ENCODE peak calls at places on chromosome 6, in five cellular contexts. V is tibial artery, D is WTC11, O is pancreas, M is heart left ventricle. H is an unnamed sample.

GRCh38 chr6:140253096-140253495 is 878.6 kb upstream of the CITED2 start:
- DNase-seq in V (no peak), D (no peak), O (no peak), M (no peak), H (no peak)

GRCh38 chr6:75300206-75300605 is 15.6 kb upstream of the TMEM30A start:
- DNase-seq in V (no peak), D (no peak), O (no peak), M (no peak), H (no peak)

GRCh38 chr6:26598267-26598666 is 1.5 kb downstream of the ABT1 start:
- DNase-seq in V (no peak), D (no peak), O (no peak), M (no peak), H (no peak)

GRCh38 chr6:119497988-119498727 is 148.6 kb upstream of the MAN1A1 start:
- DNase-seq in V (no peak), D (no peak), O (no peak), M (no peak), H (no peak)

GRCh38 chr6:28446818-28447511 is 3.7 kb upstream of the ZSCAN23 start:
- DNase-seq in V (no peak), D (peak), O (no peak), M (no peak), H (peak)

GRCh38 chr6:144055121-144055931 is 40.0 kb downstream of the SF3B5 start:
- DNase-seq in V (no peak), D (no peak), O (no peak), M (no peak), H (no peak)

GRCh38 chr6:136365781-136366354 is 76.2 kb upstream of the BCLAF1 start:
- DNase-seq in V (peak), D (no peak), O (no peak), M (peak), H (no peak)

GRCh38 chr6:129785081-129785755 is 75.2 kb upstream of the ARHGAP18 start:
- DNase-seq in V (no peak), D (no peak), O (no peak), M (no peak), H (no peak)

GRCh38 chr6:3789018-3789895 is 37.7 kb upstream of the PXDC1 start:
- DNase-seq in V (no peak), D (no peak), O (no peak), M (no peak), H (no peak)

GRCh38 chr6:72175936-72176335 is 289.6 kb downstream of the RIMS1 start:
- DNase-seq in V (no peak), D (no peak), O (no peak), M (no peak), H (no peak)

GRCh38 chr6:56685102-56685733 is 42.5 kb upstream of the DST start:
- DNase-seq in V (no peak), D (no peak), O (no peak), M (no peak), H (no peak)

GRCh38 chr6:21738180-21739094 is 144.9 kb downstream of the SOX4 start:
- DNase-seq in V (no peak), D (no peak), O (no peak), M (no peak), H (no peak)

GRCh38 chr6:142926494-142927273 is 18.3 kb downstream of the HIVEP2 start:
- DNase-seq in V (peak), D (peak), O (peak), M (peak), H (no peak)

GRCh38 chr6:16527691-16528090 is 233.6 kb downstream of the ATXN1 start:
- DNase-seq in V (no peak), D (no peak), O (no peak), M (no peak), H (no peak)

GRCh38 chr6:10403385-10404106 is 11.3 kb downstream of the TFAP2A start:
- DNase-seq in V (no peak), D (no peak), O (no peak), M (no peak), H (no peak)

GRCh38 chr6:147506704-147507114 is 1.8 kb upstream of the SAMD5 start:
- DNase-seq in V (peak), D (peak), O (peak), M (peak), H (peak)

GRCh38 chr6:106918128-106918527 is 56.4 kb downstream of the CD24 start:
- DNase-seq in V (no peak), D (no peak), O (no peak), M (no peak), H (no peak)

DNA sequence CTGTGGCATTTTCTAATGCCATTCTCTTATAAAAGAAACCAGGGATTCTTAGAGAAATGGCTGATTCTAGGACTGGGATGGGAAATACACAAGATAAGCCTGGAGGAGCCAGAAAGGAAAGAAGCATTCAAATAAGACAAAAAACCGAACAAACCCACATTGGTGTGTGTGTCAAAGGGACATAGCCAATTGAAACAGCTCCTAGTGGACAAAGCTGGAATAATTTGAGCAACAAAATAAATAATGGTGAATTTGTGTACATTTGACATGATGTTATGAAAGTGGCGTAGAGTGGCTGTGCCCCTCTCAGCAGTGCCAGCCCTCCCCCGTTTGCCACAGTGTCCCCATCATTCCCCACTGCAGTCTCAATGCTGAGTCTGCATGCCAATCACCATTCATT is 55.5 kb downstream of the B3GAT2 start:
- DNase-seq in V (no peak), D (no peak), O (no peak), M (no peak), H (no peak)
- TF ChIP-seq CTCF in V (no peak), D (no peak), O (peak), M (peak), H (peak)

GRCh38 chr6:108944707-108945685 is 96.8 kb downstream of the ARMC2 start:
- DNase-seq in V (peak), D (no peak), O (no peak), M (peak), H (no peak)

GRCh38 chr6:108942556-108943492 is 94.6 kb downstream of the ARMC2 start:
- DNase-seq in V (no peak), D (no peak), O (no peak), M (no peak), H (peak)

GRCh38 chr6:108941867-108942266 is 93.6 kb downstream of the ARMC2 start:
- DNase-seq in V (no peak), D (no peak), O (no peak), M (no peak), H (no peak)

GRCh38 chr6:108945686-108946158 is 97.5 kb downstream of the ARMC2 start:
- DNase-seq in V (peak), D (peak), O (peak), M (peak), H (no peak)

GRCh38 chr6:108944058-108944457 is 95.8 kb downstream of the ARMC2 start:
- DNase-seq in V (no peak), D (no peak), O (no peak), M (no peak), H (no peak)
- TF ChIP-seq CTCF in V (no peak), D (no peak), O (no peak), M (no peak), H (no peak)

GRCh38 chr6:116847234-116847633 is 18.4 kb upstream of the GPRC6A start:
- DNase-seq in V (no peak), D (no peak), O (no peak), M (no peak), H (no peak)
- TF ChIP-seq CTCF in V (no peak), D (no peak), O (no peak), M (no peak), H (peak)

GRCh38 chr6:167799033-167799933 is 27.4 kb upstream of the AFDN start:
- DNase-seq in V (no peak), D (no peak), O (no peak), M (no peak), H (peak)
- TF ChIP-seq CTCF in V (no peak), D (no peak), O (no peak), M (no peak), H (peak)